ENCODE peak calls at places on chromosomes 11 and 22, in nine cellular contexts. One of them, this sample, is unnamed.

GRCh38 chr11:116871248-116871647 is 33.8 kb upstream of the APOA1 start:
- DNase-seq in Calu3: no peak
- DNase-seq in foreskin fibroblast: peak
- DNase-seq in upper lobe of right lung: no peak
- DNase-seq in fibroblast of villous mesenchyme: peak
- DNase-seq in omental fat pad: no peak
- DNase-seq in adrenal gland: no peak
- DNase-seq in A549: no peak
- DNase-seq in nephron progenitor cell: no peak
- DNase-seq in this sample: peak

GRCh38 chr11:30635401-30635989 is 49.3 kb upstream of the MPPED2 start:
- DNase-seq in fibroblast of villous mesenchyme: no peak
- DNase-seq in omental fat pad: no peak
- DNase-seq in foreskin fibroblast: no peak
- DNase-seq in nephron progenitor cell: peak
- DNase-seq in upper lobe of right lung: no peak
- DNase-seq in A549: no peak
- DNase-seq in adrenal gland: peak
- DNase-seq in Calu3: no peak
- DNase-seq in this sample: no peak

GRCh38 chr11:37088573-37088910 is 490.5 kb upstream of the RAG2 start:
- DNase-seq in omental fat pad: no peak
- DNase-seq in upper lobe of right lung: no peak
- DNase-seq in fibroblast of villous mesenchyme: no peak
- DNase-seq in nephron progenitor cell: no peak
- DNase-seq in adrenal gland: no peak
- DNase-seq in Calu3: no peak
- DNase-seq in A549: no peak
- DNase-seq in foreskin fibroblast: no peak
- DNase-seq in this sample: no peak

GRCh38 chr22:49271831-49272230 is 555.8 kb downstream of the BRD1 start:
- DNase-seq in omental fat pad: no peak
- DNase-seq in foreskin fibroblast: no peak
- DNase-seq in fibroblast of villous mesenchyme: no peak
- DNase-seq in A549: no peak
- DNase-seq in adrenal gland: no peak
- DNase-seq in nephron progenitor cell: no peak
- DNase-seq in upper lobe of right lung: no peak
- DNase-seq in Calu3: no peak
- DNase-seq in this sample: no peak

GRCh38 chr11:63229815-63230214 is 13.6 kb downstream of the SLC22A25 start:
- DNase-seq in Calu3: no peak
- DNase-seq in foreskin fibroblast: no peak
- DNase-seq in fibroblast of villous mesenchyme: no peak
- DNase-seq in omental fat pad: no peak
- DNase-seq in A549: no peak
- DNase-seq in adrenal gland: no peak
- DNase-seq in nephron progenitor cell: no peak
- DNase-seq in upper lobe of right lung: no peak
- DNase-seq in this sample: no peak

GRCh38 chr22:37782340-37783168 is 25.2 kb upstream of the GCAT start:
- DNase-seq in fibroblast of villous mesenchyme: peak
- DNase-seq in foreskin fibroblast: peak
- DNase-seq in adrenal gland: no peak
- DNase-seq in A549: no peak
- DNase-seq in upper lobe of right lung: no peak
- DNase-seq in nephron progenitor cell: no peak
- DNase-seq in Calu3: peak
- DNase-seq in omental fat pad: no peak
- DNase-seq in this sample: peak

GRCh38 chr11:89736566-89736965 is 26.5 kb downstream of the TRIM77 start:
- DNase-seq in Calu3: no peak
- DNase-seq in adrenal gland: no peak
- DNase-seq in fibroblast of villous mesenchyme: no peak
- DNase-seq in A549: no peak
- DNase-seq in upper lobe of right lung: no peak
- DNase-seq in foreskin fibroblast: no peak
- DNase-seq in nephron progenitor cell: no peak
- DNase-seq in omental fat pad: no peak
- DNase-seq in this sample: no peak

GRCh38 chr11:100546714-100547113 is 140.4 kb upstream of the ARHGAP42 start:
- DNase-seq in Calu3: peak
- DNase-seq in omental fat pad: no peak
- DNase-seq in foreskin fibroblast: no peak
- DNase-seq in adrenal gland: no peak
- DNase-seq in upper lobe of right lung: no peak
- DNase-seq in fibroblast of villous mesenchyme: peak
- DNase-seq in nephron progenitor cell: no peak
- DNase-seq in A549: no peak
- DNase-seq in this sample: no peak

GRCh38 chr11:16469968-16470367 is 113.6 kb upstream of the SOX6 start:
- DNase-seq in fibroblast of villous mesenchyme: no peak
- DNase-seq in foreskin fibroblast: no peak
- DNase-seq in omental fat pad: no peak
- DNase-seq in Calu3: no peak
- DNase-seq in nephron progenitor cell: no peak
- DNase-seq in upper lobe of right lung: no peak
- DNase-seq in A549: no peak
- DNase-seq in adrenal gland: no peak
- DNase-seq in this sample: no peak

GRCh38 chr22:19909350-19910179 is 32.0 kb upstream of the COMT start:
- DNase-seq in omental fat pad: peak
- DNase-seq in foreskin fibroblast: peak
- DNase-seq in Calu3: peak
- DNase-seq in A549: peak
- DNase-seq in upper lobe of right lung: peak
- DNase-seq in adrenal gland: peak
- DNase-seq in nephron progenitor cell: peak
- DNase-seq in fibroblast of villous mesenchyme: peak
- DNase-seq in this sample: peak

GRCh38 chr22:23181763-23182288 is 1.5 kb downstream of the BCR start:
- DNase-seq in upper lobe of right lung: no peak
- DNase-seq in nephron progenitor cell: no peak
- DNase-seq in adrenal gland: no peak
- DNase-seq in fibroblast of villous mesenchyme: no peak
- DNase-seq in omental fat pad: no peak
- DNase-seq in A549: no peak
- DNase-seq in Calu3: peak
- DNase-seq in foreskin fibroblast: no peak
- DNase-seq in this sample: no peak

GRCh38 chr11:119130662-119131061 is 9.3 kb downstream of the HINFP start:
- DNase-seq in nephron progenitor cell: no peak
- DNase-seq in A549: no peak
- DNase-seq in foreskin fibroblast: no peak
- DNase-seq in omental fat pad: no peak
- DNase-seq in fibroblast of villous mesenchyme: peak
- DNase-seq in upper lobe of right lung: no peak
- DNase-seq in adrenal gland: no peak
- DNase-seq in Calu3: no peak
- DNase-seq in this sample: no peak

GRCh38 chr11:117663389-117663788 is 133.6 kb downstream of the DSCAML1 start:
- DNase-seq in fibroblast of villous mesenchyme: no peak
- DNase-seq in nephron progenitor cell: no peak
- DNase-seq in Calu3: no peak
- DNase-seq in adrenal gland: no peak
- DNase-seq in A549: no peak
- DNase-seq in foreskin fibroblast: no peak
- DNase-seq in omental fat pad: no peak
- DNase-seq in upper lobe of right lung: no peak
- DNase-seq in this sample: no peak

GRCh38 chr11:93054881-93055280 is 85.4 kb downstream of the MTNR1B start:
- DNase-seq in foreskin fibroblast: peak
- DNase-seq in upper lobe of right lung: no peak
- DNase-seq in fibroblast of villous mesenchyme: peak
- DNase-seq in adrenal gland: no peak
- DNase-seq in omental fat pad: no peak
- DNase-seq in nephron progenitor cell: no peak
- DNase-seq in Calu3: peak
- DNase-seq in A549: peak
- DNase-seq in this sample: peak

GRCh38 chr22:39808087-39808486 is 85.5 kb downstream of the ENTHD1 start:
- DNase-seq in A549: peak
- DNase-seq in adrenal gland: peak
- DNase-seq in nephron progenitor cell: peak
- DNase-seq in foreskin fibroblast: peak
- DNase-seq in fibroblast of villous mesenchyme: peak
- DNase-seq in omental fat pad: no peak
- DNase-seq in upper lobe of right lung: no peak
- DNase-seq in Calu3: peak
- DNase-seq in this sample: no peak

GRCh38 chr11:28674432-28675076 is 566.4 kb downstream of the METTL15 start:
- DNase-seq in fibroblast of villous mesenchyme: peak
- DNase-seq in Calu3: peak
- DNase-seq in upper lobe of right lung: no peak
- DNase-seq in A549: no peak
- DNase-seq in omental fat pad: no peak
- DNase-seq in nephron progenitor cell: peak
- DNase-seq in adrenal gland: no peak
- DNase-seq in foreskin fibroblast: peak
- DNase-seq in this sample: peak

GRCh38 chr11:73359930-73360742 is 16.1 kb upstream of the RELT start:
- DNase-seq in upper lobe of right lung: no peak
- DNase-seq in fibroblast of villous mesenchyme: peak
- DNase-seq in nephron progenitor cell: peak
- DNase-seq in adrenal gland: no peak
- DNase-seq in A549: peak
- DNase-seq in omental fat pad: no peak
- DNase-seq in foreskin fibroblast: peak
- DNase-seq in Calu3: peak
- DNase-seq in this sample: peak
- TF ChIP-seq CTCF in upper lobe of right lung: no peak
- TF ChIP-seq CTCF in fibroblast of villous mesenchyme: peak
- TF ChIP-seq CTCF in nephron progenitor cell: peak
- TF ChIP-seq CTCF in adrenal gland: peak
- TF ChIP-seq CTCF in A549: peak
- TF ChIP-seq CTCF in omental fat pad: no peak
- TF ChIP-seq CTCF in foreskin fibroblast: peak
- TF ChIP-seq CTCF in Calu3: peak
- TF ChIP-seq CTCF in this sample: peak

DNA sequence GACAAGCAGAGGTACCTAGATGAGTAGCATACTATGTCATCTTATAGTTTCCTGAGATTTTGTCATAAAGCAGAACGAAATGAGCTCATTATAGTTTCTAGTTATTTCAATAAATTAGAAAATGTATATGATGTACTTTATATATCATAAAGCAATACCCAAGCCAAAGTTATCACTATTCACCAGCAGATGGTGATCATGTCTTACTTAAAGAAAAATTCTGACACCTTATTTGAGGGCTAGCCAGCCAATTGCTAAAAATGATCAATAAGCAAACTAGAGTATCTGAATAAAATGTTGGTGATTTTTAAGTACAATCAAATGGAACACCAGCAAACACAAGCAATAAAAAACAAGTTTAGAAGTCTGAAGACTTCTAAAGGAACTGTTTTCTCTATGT is 44.1 kb downstream of the RSF1 start:
- DNase-seq in A549: no peak
- DNase-seq in upper lobe of right lung: no peak
- DNase-seq in fibroblast of villous mesenchyme: peak
- DNase-seq in foreskin fibroblast: peak
- DNase-seq in Calu3: no peak
- DNase-seq in adrenal gland: no peak
- DNase-seq in nephron progenitor cell: no peak
- DNase-seq in omental fat pad: no peak
- DNase-seq in this sample: no peak
- TF ChIP-seq CTCF in A549: peak
- TF ChIP-seq CTCF in upper lobe of right lung: peak
- TF ChIP-seq CTCF in fibroblast of villous mesenchyme: peak
- TF ChIP-seq CTCF in foreskin fibroblast: no peak
- TF ChIP-seq CTCF in Calu3: no peak
- TF ChIP-seq CTCF in adrenal gland: peak
- TF ChIP-seq CTCF in nephron progenitor cell: no peak
- TF ChIP-seq CTCF in omental fat pad: no peak
- TF ChIP-seq CTCF in this sample: no peak

DNA sequence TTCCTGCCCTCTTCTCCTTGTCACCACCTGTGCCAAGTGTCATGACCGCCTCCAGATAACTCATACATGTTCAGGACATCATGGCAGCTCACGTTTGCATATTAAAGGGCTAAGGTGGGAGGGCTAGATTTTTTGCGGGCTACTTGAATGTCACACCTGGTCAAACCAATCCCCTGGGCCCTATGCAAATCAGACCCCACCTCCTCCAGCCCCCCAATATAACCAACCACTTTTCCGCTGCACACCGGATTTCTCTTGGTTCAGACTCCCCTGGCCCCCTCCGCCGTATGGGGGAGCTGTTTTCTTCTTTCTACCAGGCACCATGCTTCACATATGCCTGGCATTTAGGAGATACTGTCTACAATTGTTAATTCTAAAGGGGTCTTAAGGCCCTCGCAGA is 12.6 kb downstream of the UPB1 start:
- DNase-seq in upper lobe of right lung: no peak
- DNase-seq in adrenal gland: no peak
- DNase-seq in nephron progenitor cell: peak
- DNase-seq in A549: no peak
- DNase-seq in foreskin fibroblast: no peak
- DNase-seq in Calu3: no peak
- DNase-seq in omental fat pad: no peak
- DNase-seq in fibroblast of villous mesenchyme: no peak
- DNase-seq in this sample: no peak
- TF ChIP-seq CTCF in upper lobe of right lung: no peak
- TF ChIP-seq CTCF in adrenal gland: no peak
- TF ChIP-seq CTCF in nephron progenitor cell: no peak
- TF ChIP-seq CTCF in A549: no peak
- TF ChIP-seq CTCF in foreskin fibroblast: no peak
- TF ChIP-seq CTCF in Calu3: no peak
- TF ChIP-seq CTCF in omental fat pad: no peak
- TF ChIP-seq CTCF in fibroblast of villous mesenchyme: no peak
- TF ChIP-seq CTCF in this sample: no peak

DNA sequence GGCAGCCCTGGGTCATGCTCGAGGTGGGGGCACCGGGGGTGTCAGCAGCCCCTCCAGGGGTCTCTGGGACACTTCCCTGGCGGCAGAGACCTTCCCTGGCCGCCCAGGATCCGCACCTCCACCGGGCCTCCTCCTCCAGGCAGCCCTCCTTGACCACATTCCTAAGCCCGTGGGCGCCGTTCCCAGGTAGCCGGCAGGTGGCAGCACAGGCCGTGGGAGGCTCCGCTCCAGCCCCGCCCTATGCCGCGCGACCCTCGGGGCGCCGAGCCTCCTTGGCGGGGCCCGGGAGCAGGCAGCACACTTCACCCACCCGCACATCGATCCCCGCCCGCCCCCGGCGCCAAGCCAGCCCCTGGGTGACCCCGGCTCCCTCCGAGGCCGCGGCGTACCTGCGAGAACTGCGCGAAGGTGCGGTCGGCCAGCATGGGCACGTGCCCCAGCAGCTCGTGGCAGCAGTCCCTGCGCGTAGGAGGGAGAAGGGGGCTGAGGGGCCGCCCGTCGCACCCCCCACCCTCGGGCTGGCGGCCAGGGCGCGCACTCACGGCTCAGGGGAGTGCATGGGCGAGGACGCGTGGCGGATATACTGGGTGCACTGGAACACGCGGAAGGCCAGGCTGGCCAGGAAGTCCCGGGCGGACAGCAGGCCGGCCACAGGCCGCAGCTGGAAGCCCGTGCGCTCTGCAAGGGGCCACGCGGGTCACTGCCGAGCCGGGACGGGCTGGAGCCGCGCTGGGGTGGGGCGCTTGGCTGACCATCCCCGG is 5.3 kb upstream of the INS start:
- DNase-seq in fibroblast of villous mesenchyme: no peak
- DNase-seq in upper lobe of right lung: no peak
- DNase-seq in adrenal gland: no peak
- DNase-seq in nephron progenitor cell: peak
- DNase-seq in omental fat pad: no peak
- DNase-seq in foreskin fibroblast: peak
- DNase-seq in A549: no peak
- DNase-seq in Calu3: peak
- DNase-seq in this sample: no peak
- TF ChIP-seq CTCF in fibroblast of villous mesenchyme: peak
- TF ChIP-seq CTCF in upper lobe of right lung: peak
- TF ChIP-seq CTCF in adrenal gland: peak
- TF ChIP-seq CTCF in nephron progenitor cell: peak
- TF ChIP-seq CTCF in omental fat pad: peak
- TF ChIP-seq CTCF in foreskin fibroblast: peak
- TF ChIP-seq CTCF in A549: peak
- TF ChIP-seq CTCF in Calu3: peak
- TF ChIP-seq CTCF in this sample: peak

This sample was measured in HFF-Myc.